ENCODE peak calls at places on chromosome 7, in nine cellular contexts. One of them, this sample, is unnamed.

GRCh38 chr7:55100172-55100961 is 81.5 kb downstream of the EGFR start:
- DNase-seq in HuH-7: no peak
- DNase-seq in M059J: no peak
- DNase-seq in LHCN-M2: peak; percentile 47
- DNase-seq in lower lobe of right lung: peak; percentile 87
- DNase-seq in NCI-H82: no peak
- DNase-seq in aorta: peak; percentile 91
- DNase-seq in choroid plexus epithelial cell: peak; percentile 34
- DNase-seq in GM10248: no peak
- DNase-seq in this sample: peak; percentile 77

GRCh38 chr7:94696981-94697670 is 41.2 kb upstream of the SGCE start:
- DNase-seq in HuH-7: peak; percentile 29
- DNase-seq in M059J: peak; percentile 96
- DNase-seq in LHCN-M2: peak; percentile 99
- DNase-seq in lower lobe of right lung: no peak
- DNase-seq in NCI-H82: no peak
- DNase-seq in aorta: no peak
- DNase-seq in choroid plexus epithelial cell: peak; percentile 98
- DNase-seq in GM10248: no peak
- DNase-seq in this sample: no peak

GRCh38 chr7:149866817-149867447 is 6.8 kb upstream of the ATP6V0E2 start:
- DNase-seq in HuH-7: no peak
- DNase-seq in M059J: no peak
- DNase-seq in LHCN-M2: no peak
- DNase-seq in lower lobe of right lung: no peak
- DNase-seq in NCI-H82: no peak
- DNase-seq in aorta: no peak
- DNase-seq in choroid plexus epithelial cell: peak; percentile 92
- DNase-seq in GM10248: no peak
- DNase-seq in this sample: no peak

GRCh38 chr7:137734221-137734620 is 112.6 kb downstream of the DGKI start:
- DNase-seq in HuH-7: no peak
- DNase-seq in M059J: peak; percentile 38
- DNase-seq in LHCN-M2: peak; percentile 38
- DNase-seq in lower lobe of right lung: no peak
- DNase-seq in NCI-H82: no peak
- DNase-seq in aorta: no peak
- DNase-seq in choroid plexus epithelial cell: peak; percentile 8
- DNase-seq in GM10248: no peak
- DNase-seq in this sample: no peak

GRCh38 chr7:1950623-1951523 is 280.8 kb downstream of the ELFN1 start:
- DNase-seq in HuH-7: no peak
- DNase-seq in M059J: peak; percentile 34
- DNase-seq in LHCN-M2: peak; percentile 79
- DNase-seq in lower lobe of right lung: peak; percentile 67
- DNase-seq in NCI-H82: peak; percentile 63
- DNase-seq in aorta: peak; percentile 69
- DNase-seq in choroid plexus epithelial cell: no peak
- DNase-seq in GM10248: no peak
- DNase-seq in this sample: no peak

GRCh38 chr7:76340617-76341131 is 18.1 kb downstream of the YWHAG start:
- DNase-seq in HuH-7: no peak
- DNase-seq in M059J: peak; percentile 83
- DNase-seq in LHCN-M2: peak; percentile 87
- DNase-seq in lower lobe of right lung: no peak
- DNase-seq in NCI-H82: no peak
- DNase-seq in aorta: no peak
- DNase-seq in choroid plexus epithelial cell: peak; percentile 89
- DNase-seq in GM10248: no peak
- DNase-seq in this sample: no peak

GRCh38 chr7:26688936-26689506 is 175.4 kb downstream of the SKAP2 start:
- DNase-seq in HuH-7: no peak
- DNase-seq in M059J: no peak
- DNase-seq in LHCN-M2: no peak
- DNase-seq in lower lobe of right lung: no peak
- DNase-seq in NCI-H82: no peak
- DNase-seq in aorta: no peak
- DNase-seq in choroid plexus epithelial cell: no peak
- DNase-seq in GM10248: no peak
- DNase-seq in this sample: no peak

GRCh38 chr7:18520450-18521235 is 25.1 kb downstream of the HDAC9 start:
- DNase-seq in HuH-7: no peak
- DNase-seq in M059J: peak; percentile 82
- DNase-seq in LHCN-M2: peak; percentile 85
- DNase-seq in lower lobe of right lung: no peak
- DNase-seq in NCI-H82: no peak
- DNase-seq in aorta: no peak
- DNase-seq in choroid plexus epithelial cell: peak; percentile 72
- DNase-seq in GM10248: no peak
- DNase-seq in this sample: no peak

GRCh38 chr7:17599733-17600685 is 301.6 kb downstream of the AHR start:
- DNase-seq in HuH-7: peak; percentile 40
- DNase-seq in M059J: peak; percentile 98
- DNase-seq in LHCN-M2: peak; percentile 97
- DNase-seq in lower lobe of right lung: no peak
- DNase-seq in NCI-H82: no peak
- DNase-seq in aorta: no peak
- DNase-seq in choroid plexus epithelial cell: peak; percentile 97
- DNase-seq in GM10248: no peak
- DNase-seq in this sample: no peak

GRCh38 chr7:39333701-39334100 is 232.5 kb upstream of the YAE1 start:
- DNase-seq in HuH-7: no peak
- DNase-seq in M059J: no peak
- DNase-seq in LHCN-M2: no peak
- DNase-seq in lower lobe of right lung: no peak
- DNase-seq in NCI-H82: no peak
- DNase-seq in aorta: no peak
- DNase-seq in choroid plexus epithelial cell: no peak
- DNase-seq in GM10248: no peak
- DNase-seq in this sample: no peak

GRCh38 chr7:36287371-36288241 is 102.1 kb upstream of the ANLN start:
- DNase-seq in HuH-7: peak; percentile 39
- DNase-seq in M059J: peak; percentile 46
- DNase-seq in LHCN-M2: peak; percentile 30
- DNase-seq in lower lobe of right lung: no peak
- DNase-seq in NCI-H82: peak; percentile 43
- DNase-seq in aorta: no peak
- DNase-seq in choroid plexus epithelial cell: no peak
- DNase-seq in GM10248: no peak
- DNase-seq in this sample: peak; percentile 43

GRCh38 chr7:111092406-111093160 is 1.7 kb downstream of the LRRN3 start:
- DNase-seq in HuH-7: no peak
- DNase-seq in M059J: peak; percentile 18
- DNase-seq in LHCN-M2: no peak
- DNase-seq in lower lobe of right lung: no peak
- DNase-seq in NCI-H82: no peak
- DNase-seq in aorta: no peak
- DNase-seq in choroid plexus epithelial cell: no peak
- DNase-seq in GM10248: no peak
- DNase-seq in this sample: no peak